ENCODE peak calls at places on chromosomes 16 and 17, in five cellular contexts. B is WTC11; S is stimulated activated CD4-positive, alpha-beta T cell treated with anti-CD3 and anti-CD28 coated beads, Interleukin-12 subunit alpha, Interleukin-12 subunit beta, amount 100 ng/mL, for 48 hours; X is renal cortical epithelial cell; J is cardiac septum. W is an unnamed sample.

GRCh38 chr17:35069311-35069710 is 5.8 kb upstream of the RFFL start:
- DNase-seq in B (no peak), S (no peak), X (peak), J (no peak), W (no peak)

GRCh38 chr16:11835891-11836652 is 15.3 kb downstream of the RSL1D1 start:
- DNase-seq in S (no peak), J (peak), X (peak), B (no peak), W (no peak)

GRCh38 chr16:55555436-55555835 is 11.0 kb upstream of the CAPNS2 start:
- DNase-seq in J (no peak), X (no peak), S (no peak), B (no peak), W (no peak)

GRCh38 chr17:63568563-63568962 is 18.3 kb downstream of the DCAF7 start:
- DNase-seq in X (no peak), S (no peak), B (no peak), J (no peak), W (no peak)

GRCh38 chr17:15966183-15966878 is 21.4 kb downstream of the ADORA2B start:
- DNase-seq in X (peak), J (no peak), B (peak), S (no peak), W (peak)

GRCh38 chr17:55420067-55420775 is 1.4 kb downstream of the MMD start:
- DNase-seq in S (no peak), B (no peak), J (no peak), X (no peak), W (no peak)

GRCh38 chr16:85361441-85362118 is 249.3 kb upstream of the CIBAR2 start:
- DNase-seq in J (no peak), X (no peak), B (no peak), S (no peak), W (no peak)

GRCh38 chr16:78501744-78502143 is 402.3 kb downstream of the WWOX start:
- DNase-seq in B (no peak), J (no peak), X (no peak), S (no peak), W (no peak)

GRCh38 chr16:50219402-50219975 is 46.9 kb upstream of the ADCY7 start:
- DNase-seq in S (no peak), X (no peak), J (no peak), B (no peak), W (no peak)

GRCh38 chr17:45394913-45395568 is 37.6 kb downstream of the ARHGAP27 start:
- DNase-seq in B (peak), X (peak), J (peak), S (peak), W (peak)

GRCh38 chr16:19265531-19265930 is 20.0 kb upstream of the CLEC19A start:
- DNase-seq in B (no peak), J (no peak), X (no peak), S (no peak), W (peak)

GRCh38 chr16:57606847-57607501 is 21.5 kb upstream of the ADGRG1 start:
- DNase-seq in S (no peak), X (no peak), J (no peak), B (no peak), W (no peak)

GRCh38 chr17:58325976-58326468 is 2.6 kb downstream of the TSPOAP1 start:
- DNase-seq in B (no peak), X (no peak), J (no peak), S (no peak), W (no peak)

GRCh38 chr17:66580601-66581385 is 254.1 kb upstream of the CACNG5 start:
- DNase-seq in X (no peak), S (no peak), B (no peak), J (no peak), W (no peak)

GRCh38 chr17:7313028-7313889 is 1.9 kb downstream of the GPS2 start:
- DNase-seq in B (no peak), J (no peak), S (no peak), X (no peak), W (no peak)

GRCh38 chr16:84884311-84885023 is 64.7 kb downstream of the CRISPLD2 start:
- DNase-seq in B (peak), J (no peak), X (peak), S (no peak), W (peak)

GRCh38 chr17:17129466-17129865 is 76.7 kb downstream of the PLD6 start:
- DNase-seq in X (no peak), B (no peak), S (no peak), J (no peak), W (no peak)

GRCh38 chr17:4365628-4366311 is 705 bp downstream of the UBE2G1 start:
- DNase-seq in X (no peak), S (peak), J (peak), B (peak), W (peak)

GRCh38 chr17:19978206-19978802 is 676 bp upstream of the AKAP10 start:
- DNase-seq in S (peak), J (no peak), B (no peak), X (no peak), W (no peak)

GRCh38 chr16:61024180-61024900 is 1011.9 kb downstream of the CDH8 start:
- DNase-seq in S (no peak), J (no peak), X (no peak), B (no peak), W (peak)

GRCh38 chr16:86559802-86560305 is 4.8 kb upstream of the MTHFSD start:
- DNase-seq in S (no peak), J (peak), X (no peak), B (no peak), W (no peak)

GRCh38 chr16:81374514-81374913 is 59.8 kb downstream of the GAN start:
- DNase-seq in X (no peak), S (no peak), B (no peak), J (no peak), W (no peak)

GRCh38 chr16:27239906-27240655 is 28.5 kb downstream of the NSMCE1 start:
- DNase-seq in B (no peak), S (no peak), X (no peak), J (no peak), W (no peak)

GRCh38 chr17:36527851-36528250 is 6.8 kb downstream of the MYO19 start:
- DNase-seq in S (no peak), B (no peak), J (peak), X (no peak), W (no peak)

GRCh38 chr16:11691771-11692170 is 23.5 kb downstream of the SNN start:
- DNase-seq in X (no peak), J (no peak), S (no peak), B (no peak), W (no peak)

GRCh38 chr16:48542020-48542473 is 67.9 kb downstream of the N4BP1 start:
- DNase-seq in S (no peak), X (peak), B (no peak), J (no peak), W (peak)

GRCh38 chr17:2067559-2067958 is 12.7 kb downstream of the HIC1 start:
- DNase-seq in X (no peak), B (no peak), J (no peak), S (no peak), W (no peak)

GRCh38 chr17:39555368-39555767 is 52.4 kb downstream of the NEUROD2 start:
- DNase-seq in B (no peak), S (no peak), X (no peak), J (no peak), W (no peak)

GRCh38 chr16:12245088-12245922 is 268.8 kb downstream of the SNX29 start:
- DNase-seq in J (no peak), B (no peak), X (no peak), S (no peak), W (no peak)

GRCh38 chr17:47204722-47205418 is 4.3 kb upstream of the MYL4 start:
- DNase-seq in X (peak), B (no peak), S (no peak), J (no peak), W (no peak)

GRCh38 chr17:5209396-5209795 is 17.7 kb upstream of the ZNF594 start:
- DNase-seq in J (no peak), X (no peak), S (no peak), B (no peak), W (no peak)

GRCh38 chr16:67723151-67723915 is 4.2 kb upstream of the GFOD2 start:
- DNase-seq in J (peak), B (no peak), X (peak), S (no peak), W (no peak)

GRCh38 chr17:7405882-7406825 is 1.5 kb upstream of the NLGN2 start:
- DNase-seq in B (no peak), X (no peak), J (no peak), S (no peak), W (peak)

GRCh38 chr16:72530434-72530833 is 358.5 kb upstream of the PMFBP1 start:
- DNase-seq in X (peak), S (no peak), J (no peak), B (no peak), W (no peak)

GRCh38 chr16:49593423-49594040 is 219.9 kb downstream of the C16orf78 start:
- DNase-seq in J (peak), S (no peak), X (no peak), B (no peak), W (no peak)

GRCh38 chr17:28398280-28398981 is 7.6 kb downstream of the SLC46A1 start:
- DNase-seq in B (no peak), J (no peak), S (no peak), X (peak), W (no peak)

GRCh38 chr17:30917050-30917449 is 4.7 kb upstream of the ADAP2 start:
- DNase-seq in X (no peak), S (no peak), B (no peak), J (no peak), W (no peak)

GRCh38 chr16:85573696-85574641 is 39.2 kb upstream of the GSE1 start:
- DNase-seq in B (no peak), X (no peak), S (no peak), J (peak), W (no peak)

GRCh38 chr17:73292031-73292531 is 19.7 kb downstream of the CDC42EP4 start:
- DNase-seq in B (no peak), J (peak), S (no peak), X (peak), W (no peak)

GRCh38 chr16:73171901-73172619 is 124.1 kb upstream of the ZFHX3 start:
- DNase-seq in J (no peak), B (no peak), S (no peak), X (no peak), W (no peak)

W was measured in neural progenitor cell.